ENCODE peak calls at places on chromosomes 2 and 18, in eight cellular contexts. E is fibroblast of the conjunctiva; L is GM13977; P is GM04503; K is hepatocyte; M is NCI-H460; F is stimulated activated CD4-positive, alpha-beta T cell treated with anti-CD3 and anti-CD28 coated beads, Interleukin-2, amount 100 ng/mL, for 48 hours; J is IMR-90. A is an unnamed sample.

GRCh38 chr2:151217343-151217742 is 44.3 kb downstream of the RBM43 start:
- DNase-seq in E (no peak), L (no peak), P (no peak), K (no peak), M (no peak), F (no peak), J (no peak), A (no peak)

GRCh38 chr18:63178526-63178880 is 141.1 kb downstream of the BCL2 start:
- DNase-seq in E (peak), L (no peak), P (no peak), K (peak), M (no peak), F (no peak), J (no peak), A (no peak)

GRCh38 chr2:112065966-112066365 is 10.9 kb downstream of the TMEM87B start:
- DNase-seq in E (no peak), L (peak), P (peak), K (no peak), M (no peak), F (no peak), J (peak), A (no peak)

GRCh38 chr2:36485521-36485920 is 112.4 kb downstream of the FEZ2 start:
- DNase-seq in E (peak), L (no peak), P (peak), K (no peak), M (peak), F (no peak), J (peak), A (no peak)

GRCh38 chr18:44508474-44508873 is 172.2 kb upstream of the SETBP1 start:
- DNase-seq in E (no peak), L (no peak), P (no peak), K (no peak), M (no peak), F (no peak), J (no peak), A (no peak)

GRCh38 chr2:60586081-60586480 is 32.6 kb upstream of the BCL11A start:
- DNase-seq in E (no peak), L (no peak), P (no peak), K (no peak), M (no peak), F (no peak), J (no peak), A (no peak)

GRCh38 chr2:197229509-197230458 is 80.8 kb downstream of the ANKRD44 start:
- DNase-seq in E (no peak), L (no peak), P (peak), K (no peak), M (no peak), F (no peak), J (peak), A (no peak)

GRCh38 chr18:62329676-62330454 is 4.8 kb downstream of the TNFRSF11A start:
- DNase-seq in E (no peak), L (no peak), P (no peak), K (peak), M (no peak), F (no peak), J (peak), A (peak)

GRCh38 chr2:61431345-61431744 is 39.5 kb downstream of the USP34 start:
- DNase-seq in E (no peak), L (no peak), P (no peak), K (no peak), M (no peak), F (no peak), J (no peak), A (no peak)